ENCODE peak calls at places on chromosomes 3 and 15, in five cellular contexts. E is BJ, L is colonic mucosa, B is left lung, O is lung. J is an unnamed sample. For H3K36me3, the result is how much of the 10 kb centered on the place peaks cover.

GRCh38 chr15:80996247-80996646 is 4.5 kb upstream of the TLNRD1 start:
- DNase-seq in E (no peak), L (no peak), B (no peak), O (no peak), J (peak)

GRCh38 chr3:172982731-172983364 is 158.2 kb downstream of the SPATA16 start:
- DNase-seq in E (no peak), L (no peak), B (no peak), O (no peak), J (no peak)

GRCh38 chr3:6825527-6825926 is 35.4 kb upstream of the GRM7 start:
- DNase-seq in E (no peak), L (no peak), B (no peak), O (no peak), J (peak)

GRCh38 chr3:24290596-24290995 is 204.1 kb downstream of the THRB start:
- DNase-seq in E (no peak), L (no peak), B (no peak), O (no peak), J (no peak)

GRCh38 chr3:112785321-112786001 is 61.2 kb downstream of the CD200R1L start:
- DNase-seq in E (no peak), L (no peak), B (no peak), O (no peak), J (no peak)

GRCh38 chr3:100041328-100041749 is 73.0 kb downstream of the FILIP1L start:
- DNase-seq in E (peak), L (no peak), B (no peak), O (no peak), J (peak)

GRCh38 chr15:44836094-44836493 is 99.8 kb downstream of the TRIM69 start:
- DNase-seq in E (no peak), L (no peak), B (no peak), O (no peak), J (no peak)

GRCh38 chr3:157465741-157466140 is 29.1 kb downstream of the PTX3 start:
- DNase-seq in E (no peak), L (no peak), B (no peak), O (no peak), J (no peak)

GRCh38 chr3:122366379-122366749 is 16.7 kb downstream of the MIX23 start:
- DNase-seq in E (no peak), L (no peak), B (no peak), O (no peak), J (peak)

GRCh38 chr15:31164573-31164912 is 63.0 kb upstream of the TRPM1 start:
- DNase-seq in E (no peak), L (no peak), B (no peak), O (no peak), J (no peak)

GRCh38 chr15:28098766-28099554 is at the start of gene OCA2:
- DNase-seq in E (peak), L (peak), B (peak), O (peak), J (no peak)

GRCh38 chr15:90364251-90364650 is 12.2 kb downstream of the ZNF774 start:
- DNase-seq in E (no peak), L (no peak), B (no peak), O (no peak), J (peak)

GRCh38 chr15:49223536-49224274 is 53.7 kb downstream of the GALK2 start:
- DNase-seq in E (no peak), L (no peak), B (no peak), O (no peak), J (no peak)

GRCh38 chr15:33298631-33299030 is 12.1 kb upstream of the RYR3 start:
- DNase-seq in E (no peak), L (no peak), B (no peak), O (no peak), J (peak)

GRCh38 chr3:8996681-8997121 is 33.4 kb upstream of the RAD18 start:
- DNase-seq in E (peak), L (no peak), B (no peak), O (no peak), J (no peak)

GRCh38 chr3:146142757-146143156 is 18.2 kb downstream of the PLOD2 start:
- DNase-seq in E (no peak), L (no peak), B (no peak), O (no peak), J (no peak)

GRCh38 chr15:85607842-85608241 is 186.9 kb downstream of the KLHL25 start:
- DNase-seq in E (peak), L (no peak), B (no peak), O (no peak), J (peak)

GRCh38 chr3:129723558-129724324 is 117.3 kb upstream of the PLXND1 start:
- DNase-seq in E (peak), L (peak), B (no peak), O (peak), J (peak)

GRCh38 chr3:38644016-38644661 is 5.3 kb downstream of the SCN5A start:
- DNase-seq in E (no peak), L (no peak), B (no peak), O (no peak), J (no peak)

GRCh38 chr15:32677238-32677750 is 35.8 kb downstream of the SCG5 start:
- DNase-seq in E (no peak), L (no peak), B (no peak), O (no peak), J (no peak)

DNA sequence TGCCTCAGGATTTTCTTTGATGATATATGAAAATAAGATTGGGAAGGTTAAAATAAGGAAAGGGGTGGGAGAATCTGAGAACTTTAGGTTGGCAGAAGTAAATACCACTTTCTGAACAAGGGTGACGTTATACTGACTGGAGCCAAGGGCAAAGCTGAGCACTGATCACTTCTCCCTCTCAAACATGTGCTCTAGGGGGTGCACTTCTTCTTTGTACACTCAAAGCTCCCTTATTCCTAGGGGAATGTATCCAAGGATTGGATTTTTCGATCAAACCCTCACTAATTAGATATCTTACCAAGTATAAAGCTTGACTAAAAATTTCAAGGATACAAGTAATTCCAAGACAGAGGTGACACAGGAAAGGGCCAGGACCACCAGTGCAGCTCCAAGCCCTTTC is 243.9 kb upstream of the UMPS start:
- DNase-seq in E (no peak), L (no peak), B (no peak), O (no peak), J (no peak)
- TF ChIP-seq CTCF in E (no peak), L (no peak), B (no peak), O (no peak), J (peak)

GRCh38 chr15:63047792-63048114 is 5.2 kb downstream of the TPM1 start:
- DNase-seq in E (no peak), L (no peak), B (no peak), O (no peak), J (no peak)
- H3K36me3 ChIP-seq in E (under half), L (under half), B (under half), O (under half), J (under half)

DNA sequence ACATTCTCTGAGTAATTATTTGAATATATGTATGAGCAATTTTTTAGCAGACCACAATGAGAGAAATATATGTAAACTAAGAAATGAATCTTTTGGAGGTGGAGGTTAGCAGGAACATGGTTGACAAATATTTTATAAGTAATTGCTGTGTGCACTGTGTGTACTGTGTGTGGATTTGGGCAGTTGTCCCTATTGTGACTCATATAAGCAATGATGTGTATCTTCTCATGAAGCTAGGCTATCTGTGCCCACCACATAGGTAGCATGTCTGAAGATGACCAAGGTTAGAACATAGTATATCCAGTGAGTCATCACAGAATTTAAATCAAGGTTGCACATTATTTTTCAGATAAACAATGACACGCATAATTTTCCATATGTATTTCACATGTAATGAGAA is 713.9 kb upstream of the GBE1 start:
- DNase-seq in E (no peak), L (no peak), B (no peak), O (no peak), J (no peak)
- TF ChIP-seq CTCF in E (no peak), L (no peak), B (no peak), O (no peak), J (no peak)

GRCh38 chr3:71560665-71561064 is 22.9 kb downstream of the FOXP1 start:
- DNase-seq in E (no peak), L (no peak), B (no peak), O (no peak), J (peak)
- H3K36me3 ChIP-seq in E (under half), L (under half), B (under half), O (under half), J (under half)

GRCh38 chr15:74816624-74817369 is 4.2 kb downstream of the LMAN1L start:
- DNase-seq in E (no peak), L (peak), B (no peak), O (no peak), J (no peak)
- TF ChIP-seq CTCF in E (no peak), L (no peak), B (no peak), O (no peak), J (no peak)

GRCh38 chr3:183028416-183028815 is 48.1 kb upstream of the DCUN1D1 start:
- DNase-seq in E (no peak), L (no peak), B (no peak), O (no peak), J (no peak)

GRCh38 chr3:183027276-183027675 is 46.9 kb upstream of the DCUN1D1 start:
- DNase-seq in E (no peak), L (no peak), B (no peak), O (no peak), J (no peak)

GRCh38 chr3:183018416-183019192 is 38.3 kb upstream of the DCUN1D1 start:
- DNase-seq in E (no peak), L (no peak), B (no peak), O (no peak), J (no peak)

GRCh38 chr3:183022935-183023516 is 42.7 kb upstream of the DCUN1D1 start:
- DNase-seq in E (no peak), L (no peak), B (no peak), O (no peak), J (no peak)
- H3K36me3 ChIP-seq in E (under half), L (under half), B (half or more), O (under half), J (under half)

DNA sequence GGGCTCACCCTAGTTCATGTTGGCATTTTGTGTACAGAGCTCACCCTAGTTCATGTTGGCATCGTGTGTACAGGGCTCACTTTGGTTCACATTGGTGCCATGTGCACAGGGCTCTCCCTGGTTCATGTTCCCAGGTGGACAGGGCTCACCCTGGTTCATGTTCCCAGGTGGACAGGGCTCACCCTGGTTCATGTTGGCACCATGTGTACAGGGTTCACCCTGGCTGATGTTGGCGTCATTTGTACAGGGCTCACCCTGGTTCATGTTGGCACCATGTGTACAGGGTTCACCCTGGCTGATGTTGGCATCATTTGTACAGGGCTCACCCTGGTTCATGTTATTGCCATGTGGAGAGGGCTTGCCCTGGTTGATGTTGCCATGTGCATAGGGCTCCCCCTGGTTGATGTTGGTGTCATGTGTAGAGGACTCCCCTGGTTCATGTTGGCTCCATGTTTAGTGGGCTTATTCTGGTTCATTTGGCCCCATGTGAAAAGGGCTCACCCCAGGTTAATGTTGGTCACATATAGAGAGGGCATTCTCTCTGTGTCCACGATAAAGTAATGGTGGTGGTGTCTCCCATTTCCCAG is 31.7 kb upstream of the NR2C2 start:
- DNase-seq in E (no peak), L (no peak), B (no peak), O (no peak), J (no peak)
- TF ChIP-seq CTCF in E (no peak), L (no peak), B (no peak), O (no peak), J (no peak)

J was measured in mammary epithelial cell.